ENCODE peak calls at places on chromosomes 6 and 20, in eight cellular contexts. R is HT1080, M is ovary, O is NCI-H2081, B is A549, J is naive B cell, T is HEK293T, Z is fibroblast of lung. D is an unnamed sample.

GRCh38 chr6:45922728-45923351 is 92.8 kb downstream of the CLIC5 start:
- DNase-seq in R (peak), M (peak), O (peak), B (peak), J (peak), T (peak), Z (peak), D (peak)

GRCh38 chr20:53917145-53918009 is 153.0 kb downstream of the BCAS1 start:
- DNase-seq in R (no peak), M (peak), O (no peak), B (no peak), J (no peak), T (no peak), Z (peak), D (no peak)

GRCh38 chr6:146901940-146902816 is 302.0 kb upstream of the STXBP5 start:
- DNase-seq in R (peak), M (no peak), O (no peak), B (peak), J (no peak), T (no peak), Z (no peak), D (peak)

GRCh38 chr20:2816583-2817340 is 598 bp downstream of the TMEM239 start:
- DNase-seq in R (no peak), M (no peak), O (no peak), B (no peak), J (no peak), T (peak), Z (no peak), D (peak)

GRCh38 chr6:166770216-166771116 is 143.4 kb upstream of the RPS6KA2 start:
- DNase-seq in R (no peak), M (no peak), O (peak), B (no peak), J (no peak), T (no peak), Z (no peak), D (no peak)

GRCh38 chr20:53036992-53037391 is 64.8 kb downstream of the TSHZ2 start:
- DNase-seq in R (no peak), M (no peak), O (no peak), B (no peak), J (no peak), T (no peak), Z (no peak), D (no peak)

GRCh38 chr6:112557961-112558360 is 210.8 kb downstream of the RFPL4B start:
- DNase-seq in R (no peak), M (no peak), O (no peak), B (no peak), J (no peak), T (no peak), Z (no peak), D (no peak)

GRCh38 chr6:153170511-153170910 is 39.4 kb upstream of the RGS17 start:
- DNase-seq in R (peak), M (no peak), O (no peak), B (peak), J (no peak), T (no peak), Z (peak), D (no peak)

GRCh38 chr6:29227235-29227634 is 56.5 kb downstream of the OR2J2 start:
- DNase-seq in R (no peak), M (no peak), O (no peak), B (no peak), J (no peak), T (no peak), Z (no peak), D (no peak)

GRCh38 chr20:36491901-36492617 is 49.3 kb upstream of the MYL9 start:
- DNase-seq in R (peak), M (no peak), O (no peak), B (no peak), J (peak), T (no peak), Z (peak), D (no peak)

GRCh38 chr20:43748274-43748673 is 21.5 kb upstream of the GTSF1L start:
- DNase-seq in R (no peak), M (no peak), O (no peak), B (no peak), J (no peak), T (no peak), Z (no peak), D (no peak)

GRCh38 chr6:37679539-37680476 is 17.9 kb downstream of the MDGA1 start:
- DNase-seq in R (no peak), M (no peak), O (no peak), B (no peak), J (peak), T (no peak), Z (no peak), D (peak)

GRCh38 chr6:170087946-170088348 is 202.9 kb downstream of the DLL1 start:
- DNase-seq in R (peak), M (peak), O (no peak), B (no peak), J (peak), T (no peak), Z (no peak), D (peak)

GRCh38 chr6:5173862-5174643 is 86.7 kb downstream of the LYRM4 start:
- DNase-seq in R (no peak), M (no peak), O (no peak), B (no peak), J (peak), T (no peak), Z (peak), D (peak)

GRCh38 chr6:146860583-146860982 is 261.8 kb downstream of the ADGB start:
- DNase-seq in R (no peak), M (no peak), O (no peak), B (no peak), J (no peak), T (no peak), Z (no peak), D (no peak)

GRCh38 chr6:163449076-163449475 is 34.6 kb downstream of the QKI start:
- DNase-seq in R (no peak), M (no peak), O (no peak), B (no peak), J (no peak), T (no peak), Z (no peak), D (no peak)

GRCh38 chr6:36897629-36898028 is 11.9 kb downstream of the C6orf89 start:
- DNase-seq in R (no peak), M (no peak), O (no peak), B (no peak), J (no peak), T (no peak), Z (no peak), D (peak)

GRCh38 chr6:85483041-85483700 is 33.3 kb downstream of the NT5E start:
- DNase-seq in R (peak), M (peak), O (peak), B (peak), J (peak), T (peak), Z (peak), D (peak)

GRCh38 chr6:37492236-37493046 is 7.3 kb downstream of the CCDC167 start:
- DNase-seq in R (no peak), M (no peak), O (peak), B (no peak), J (no peak), T (no peak), Z (no peak), D (no peak)

GRCh38 chr20:62031462-62032092 is 34.1 kb downstream of the TAF4 start:
- DNase-seq in R (no peak), M (no peak), O (no peak), B (no peak), J (no peak), T (no peak), Z (no peak), D (no peak)

GRCh38 chr20:36116813-36117441 is 37.6 kb upstream of the EPB41L1 start:
- DNase-seq in R (peak), M (no peak), O (no peak), B (no peak), J (no peak), T (no peak), Z (peak), D (no peak)

GRCh38 chr6:37484786-37485170 is 14.9 kb downstream of the CCDC167 start:
- DNase-seq in R (no peak), M (no peak), O (no peak), B (no peak), J (no peak), T (no peak), Z (no peak), D (no peak)

GRCh38 chr6:127951172-127951995 is 50.5 kb upstream of the THEMIS start:
- DNase-seq in R (no peak), M (no peak), O (no peak), B (no peak), J (no peak), T (no peak), Z (no peak), D (no peak)

GRCh38 chr6:44494011-44494501 is 106.5 kb downstream of the CDC5L start:
- DNase-seq in R (peak), M (no peak), O (no peak), B (peak), J (no peak), T (peak), Z (peak), D (no peak)

D was measured in NAMALWA.